ENCODE peak calls at places on chromosomes 7 and 10, in four cellular contexts. G, C, T and K are unnamed samples.
A peak's percentile ranks its signal among the peaks of the same experiment; 100 is the strongest.

GRCh38 chr7:50351267-50351666 is 46.8 kb downstream of the IKZF1 start:
- DNase-seq in C (no peak), T (no peak), G (no peak), K (no peak)

GRCh38 chr7:158735935-158736334 is 31.3 kb upstream of the NCAPG2 start:
- DNase-seq in T (no peak), C (no peak), G (no peak), K (no peak)

GRCh38 chr7:48839108-48839507 is 85.2 kb upstream of the CDC14C start:
- DNase-seq in T (no peak), G (no peak), C (no peak), K (no peak)

GRCh38 chr7:39951156-39951942 is 1.3 kb downstream of the CDK13 start:
- DNase-seq in G (peak; percentile 38), T (peak; percentile 47), C (peak; percentile 83), K (peak; percentile 64)

GRCh38 chr10:131198401-131198800 is 113.1 kb downstream of the TCERG1L start:
- DNase-seq in T (no peak), C (no peak), G (no peak), K (no peak)

GRCh38 chr7:94635687-94636086 is 20.2 kb downstream of the SGCE start:
- DNase-seq in T (no peak), C (no peak), G (no peak), K (no peak)

GRCh38 chr10:81873932-81874816 is 820 bp upstream of the NRG3 start:
- DNase-seq in T (no peak), G (peak; percentile 12), C (peak; percentile 85), K (peak; percentile 41)

GRCh38 chr7:66535414-66536329 is 93.0 kb upstream of the KCTD7 start:
- DNase-seq in G (no peak), T (peak; percentile 84), C (peak; percentile 52), K (no peak)

GRCh38 chr10:117429644-117430043 is 54.4 kb upstream of the PDZD8 start:
- DNase-seq in T (no peak), G (no peak), C (no peak), K (no peak)

GRCh38 chr10:118792501-118792900 is 37.7 kb upstream of the CACUL1 start:
- DNase-seq in T (no peak), G (peak; percentile 37), C (no peak), K (peak; percentile 51)

GRCh38 chr7:126667742-126668366 is 584.9 kb downstream of the GRM8 start:
- DNase-seq in G (no peak), C (no peak), T (no peak), K (no peak)

GRCh38 chr7:107045195-107045960 is 873 bp downstream of the PRKAR2B start:
- DNase-seq in C (no peak), T (no peak), G (no peak), K (no peak)

GRCh38 chr10:107894521-107894920 is 730.0 kb upstream of the SORCS1 start:
- DNase-seq in T (no peak), C (no peak), G (no peak), K (no peak)

GRCh38 chr7:112452102-112452888 is 2.0 kb downstream of the IFRD1 start:
- DNase-seq in G (peak; percentile 40), T (peak; percentile 42), C (peak; percentile 62), K (peak; percentile 55)

DNA sequence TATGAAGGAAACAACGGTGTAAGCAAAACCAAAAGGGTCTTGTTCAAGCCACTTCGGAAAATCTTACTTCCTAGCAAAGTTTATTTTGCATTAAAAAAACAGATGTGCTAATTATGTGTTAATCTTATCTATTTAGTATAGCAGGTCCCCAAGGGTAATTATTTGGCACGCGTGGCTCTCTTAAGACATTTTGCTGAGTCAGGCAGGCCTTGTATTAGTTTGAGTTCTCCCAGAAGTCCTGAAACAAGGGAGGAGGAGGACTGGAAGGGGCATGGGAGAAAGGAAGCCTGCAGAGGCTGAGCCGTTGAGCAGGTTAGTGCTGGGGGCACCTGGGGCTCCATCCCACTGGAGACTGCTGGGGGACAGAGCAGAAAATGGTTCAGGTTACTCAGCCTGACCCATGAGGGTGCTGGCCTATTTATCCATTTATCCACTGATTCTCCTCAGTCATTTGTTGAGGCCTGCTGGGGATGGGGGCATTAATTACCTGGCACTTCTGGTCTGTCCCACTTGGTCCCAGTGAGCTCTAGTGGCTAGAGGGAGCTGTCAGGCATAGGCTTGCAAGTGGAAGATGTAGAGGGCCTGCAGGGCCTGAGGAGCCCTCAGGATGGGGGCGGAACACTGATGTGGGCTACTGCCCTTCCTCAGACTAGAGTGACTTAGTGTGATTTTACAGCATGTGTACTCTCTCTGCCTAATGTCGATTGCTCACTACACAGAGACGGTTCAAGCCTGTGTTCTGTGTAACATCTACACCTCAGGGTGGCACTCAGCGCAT is 45.1 kb downstream of the TMEM178B start:
- DNase-seq in T (no peak), C (no peak), G (no peak), K (no peak)
- H3K79me2 ChIP-seq in T (no peaks in the 10 kb centered on the region), C (no peaks in the 10 kb centered on the region), G (no peaks in the 10 kb centered on the region), K (no peaks in the 10 kb centered on the region)

DNA sequence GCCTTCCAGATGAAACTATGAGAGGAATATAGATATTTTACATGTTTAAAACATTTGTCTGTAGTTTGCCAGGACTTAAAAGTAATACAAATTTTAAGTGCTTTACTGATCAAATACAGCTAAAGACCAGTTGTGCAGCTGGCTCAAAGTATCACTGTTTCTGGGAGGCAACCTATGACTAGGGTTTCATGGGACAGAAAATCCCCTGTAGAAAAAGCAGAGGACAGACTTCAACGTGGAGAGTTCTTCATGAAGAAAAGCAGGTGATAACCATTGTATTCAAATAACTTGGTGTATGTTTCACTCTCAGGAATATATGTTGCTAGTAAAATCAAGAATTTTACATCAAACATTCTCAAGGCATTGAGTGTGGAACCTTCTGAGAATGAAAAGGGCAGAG is 40.9 kb downstream of the PTER start:
- DNase-seq in T (no peak), C (no peak), G (no peak), K (no peak)
- TF ChIP-seq CTCF in T (no peak), C (no peak), G (no peak), K (no peak)

GRCh38 chr10:58644311-58644710 is 131.6 kb downstream of the BICC1 start:
- DNase-seq in C (no peak), G (no peak), T (no peak), K (no peak)
- H3K4me1 ChIP-seq in C (peaks cover 13% of the 10 kb centered on the region), G (peaks cover 50% of the 10 kb centered on the region), T (peaks cover 10% of the 10 kb centered on the region), K (peaks cover 10% of the 10 kb centered on the region)

DNA sequence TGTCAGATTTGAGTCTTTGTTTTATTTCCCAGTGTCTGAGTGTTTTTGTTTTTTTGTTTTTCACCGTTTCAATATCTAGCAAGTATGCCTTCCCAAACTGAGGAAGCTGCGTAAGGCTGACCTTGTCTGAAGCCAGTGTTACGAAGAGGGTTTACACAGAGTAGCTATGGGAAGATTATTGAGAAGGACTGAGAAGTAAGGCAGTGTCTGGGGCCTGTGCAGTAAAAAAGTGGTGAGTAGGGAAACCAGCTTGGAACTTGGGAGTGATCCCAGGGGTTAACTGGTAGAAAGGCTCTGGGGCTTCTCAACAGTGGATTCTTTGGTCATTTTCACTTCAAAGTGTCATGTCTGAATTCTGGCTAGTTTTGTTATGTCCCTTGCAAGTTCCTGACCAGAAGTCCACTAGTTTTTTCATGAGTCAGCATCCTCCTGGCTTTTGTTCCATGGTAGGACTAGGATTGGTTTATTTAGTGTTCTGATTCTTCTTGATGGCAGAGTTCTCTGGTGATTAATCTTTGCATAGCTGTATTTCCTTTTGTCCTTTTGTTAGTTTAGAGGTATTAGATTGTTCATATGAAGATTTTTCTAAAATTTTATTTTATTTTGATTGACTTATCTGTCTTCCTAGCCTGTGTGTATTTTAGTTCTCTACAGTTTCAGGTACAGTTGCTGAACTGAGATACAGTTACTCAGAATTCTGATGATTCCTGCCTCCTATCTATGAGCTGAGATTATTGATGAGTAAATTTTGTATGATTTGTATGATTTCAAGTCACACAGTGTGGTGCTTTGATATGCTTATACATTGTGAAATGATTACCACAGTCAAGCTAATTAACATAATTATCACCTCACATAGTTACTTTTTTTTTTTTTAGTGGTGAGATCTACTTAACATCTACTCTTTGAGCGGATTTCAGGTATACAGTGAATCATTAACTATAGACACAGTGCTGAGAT is 19.0 kb downstream of the GARS1 start:
- DNase-seq in T (no peak), C (no peak), G (peak; percentile 36), K (no peak)
- H3K79me2 ChIP-seq in T (peaks cover 26% of the 10 kb centered on the region), C (peaks cover 48% of the 10 kb centered on the region), G (peaks cover 82% of the 10 kb centered on the region), K (peaks cover 39% of the 10 kb centered on the region)

GRCh38 chr10:36880898-36881297 is 244.5 kb upstream of the ANKRD30A start:
- DNase-seq in G (no peak), C (peak; percentile 13), T (peak; percentile 21), K (peak; percentile 50)
- TF ChIP-seq CTCF in G (peak; percentile 60), C (peak; percentile 52), T (peak; percentile 36), K (peak; percentile 56)

GRCh38 chr7:73831656-73832579 is 1.1 kb downstream of the CLDN4 start:
- DNase-seq in C (peak; percentile 80), T (peak; percentile 58), G (no peak), K (no peak)
- H3K4me1 ChIP-seq in C (peaks cover 28% of the 10 kb centered on the region), T (peaks cover 59% of the 10 kb centered on the region), G (peaks cover 12% of the 10 kb centered on the region), K (peaks cover 13% of the 10 kb centered on the region)